ENCODE peak calls at places on chromosomes 7 and 10, in ten cellular contexts. R, V, Y, T, K, H, Q, B, D and P are unnamed samples.

GRCh38 chr7:153399554-153399940 is 640.0 kb downstream of the ACTR3B start:
- DNase-seq in R (no peak), V (no peak), Y (no peak), T (no peak), K (no peak), H (no peak), Q (no peak), B (no peak), D (no peak), P (no peak)

GRCh38 chr10:25175527-25176420 is 973 bp downstream of the GPR158 start:
- DNase-seq in R (no peak), V (no peak), Y (peak; percentile 38), T (no peak), K (peak; percentile 63), H (no peak), Q (no peak), B (no peak), D (peak; percentile 47), P (no peak)

GRCh38 chr7:253491-254336 is 36.3 kb upstream of the FOXL3 start:
- DNase-seq in R (no peak), V (no peak), Y (no peak), T (no peak), K (no peak), H (no peak), Q (no peak), B (no peak), D (no peak), P (no peak)

GRCh38 chr10:114995468-114995867 is 57.5 kb downstream of the TRUB1 start:
- DNase-seq in R (no peak), V (no peak), Y (no peak), T (no peak), K (no peak), H (no peak), Q (peak; percentile 76), B (no peak), D (no peak), P (no peak)

GRCh38 chr10:43083764-43084163 is 6.9 kb downstream of the RET start:
- DNase-seq in R (no peak), V (no peak), Y (no peak), T (no peak), K (no peak), H (no peak), Q (no peak), B (no peak), D (no peak), P (no peak)

GRCh38 chr7:55192718-55193117 is 172.4 kb upstream of the LANCL2 start:
- DNase-seq in R (no peak), V (no peak), Y (no peak), T (peak; percentile 24), K (no peak), H (no peak), Q (peak; percentile 91), B (no peak), D (no peak), P (no peak)

GRCh38 chr7:141039366-141039765 is 24.6 kb upstream of the MRPS33 start:
- DNase-seq in R (no peak), V (no peak), Y (no peak), T (no peak), K (no peak), H (no peak), Q (no peak), B (no peak), D (no peak), P (no peak)

GRCh38 chr10:79232864-79233263 is 114.4 kb upstream of the PPIF start:
- DNase-seq in R (no peak), V (no peak), Y (no peak), T (no peak), K (no peak), H (no peak), Q (no peak), B (no peak), D (no peak), P (no peak)

GRCh38 chr7:81934596-81935301 is 164.9 kb upstream of the HGF start:
- DNase-seq in R (no peak), V (no peak), Y (no peak), T (no peak), K (no peak), H (no peak), Q (no peak), B (no peak), D (no peak), P (no peak)

GRCh38 chr10:119237722-119238436 is 30.5 kb downstream of the GRK5 start:
- DNase-seq in R (no peak), V (no peak), Y (no peak), T (no peak), K (no peak), H (no peak), Q (no peak), B (no peak), D (no peak), P (no peak)

GRCh38 chr7:247636-248035 is 42.3 kb upstream of the FOXL3 start:
- DNase-seq in R (no peak), V (no peak), Y (no peak), T (no peak), K (no peak), H (no peak), Q (no peak), B (no peak), D (no peak), P (no peak)

GRCh38 chr10:65470986-65471385 is 1454.8 kb upstream of the LRRTM3 start:
- DNase-seq in R (no peak), V (no peak), Y (no peak), T (no peak), K (no peak), H (no peak), Q (no peak), B (no peak), D (no peak), P (no peak)

GRCh38 chr7:112945046-112945445 is 141.6 kb downstream of the GPR85 start:
- DNase-seq in R (no peak), V (no peak), Y (no peak), T (no peak), K (no peak), H (no peak), Q (peak; percentile 40), B (no peak), D (no peak), P (no peak)